ENCODE peak calls at places on chromosomes 2 and 18, in four cellular contexts. L, O, Q and A are unnamed samples.

GRCh38 chr2:41610501-41611242 is 437.1 kb upstream of the PKDCC start:
- DNase-seq in O (no peak), Q (no peak), L (no peak), A (no peak)

GRCh38 chr2:9665903-9666302 is 35.1 kb upstream of the YWHAQ start:
- DNase-seq in L (no peak), O (no peak), Q (no peak), A (no peak)

GRCh38 chr2:75200140-75200985 is 1.0 kb upstream of the TACR1 start:
- DNase-seq in L (no peak), Q (no peak), O (no peak), A (no peak)

GRCh38 chr2:222410534-222410933 is 13.8 kb upstream of the SGPP2 start:
- DNase-seq in Q (no peak), L (no peak), O (no peak), A (no peak)

GRCh38 chr18:12254137-12254819 is at the start of gene CIDEA:
- DNase-seq in O (no peak), L (no peak), Q (no peak), A (peak; percentile 31)

GRCh38 chr2:120594856-120595685 is 140.6 kb upstream of the GLI2 start:
- DNase-seq in L (no peak), O (no peak), Q (no peak), A (peak; percentile 49)

GRCh38 chr2:133204461-133204860 is 363.8 kb downstream of the NCKAP5 start:
- DNase-seq in Q (no peak), L (no peak), O (no peak), A (no peak)

GRCh38 chr2:219406861-219407230 is 11.3 kb upstream of the DES start:
- DNase-seq in L (no peak), O (no peak), Q (no peak), A (no peak)

GRCh38 chr2:151766421-151767153 is 32.3 kb upstream of the NEB start:
- DNase-seq in L (no peak), O (no peak), Q (no peak), A (peak; percentile 72)

GRCh38 chr2:235493775-235494715 is at the start of gene AGAP1:
- DNase-seq in L (peak; percentile 74), Q (peak; percentile 56), O (no peak), A (peak; percentile 80)

GRCh38 chr2:46985512-46985911 is 69.9 kb upstream of the MCFD2 start:
- DNase-seq in Q (no peak), O (no peak), L (no peak), A (no peak)

GRCh38 chr2:43225093-43225787 is 1.2 kb downstream of the ZFP36L2 start:
- DNase-seq in O (no peak), Q (no peak), L (no peak), A (peak; percentile 34)
- TF ChIP-seq POLR2AphosphoS5 in O (no peak), Q (peak; percentile 59), L (peak; percentile 24), A (no peak)

GRCh38 chr2:37916512-37917082 is 8.5 kb upstream of the RMDN2 start:
- DNase-seq in L (no peak), O (no peak), Q (no peak), A (no peak)
- TF ChIP-seq EP300 in L (no peak), O (no peak), Q (no peak), A (no peak)

GRCh38 chr2:237229905-237230304 is 144.2 kb downstream of the COPS8 start:
- DNase-seq in Q (no peak), L (no peak), O (no peak), A (no peak)

GRCh38 chr2:237231593-237231992 is 145.9 kb downstream of the COPS8 start:
- DNase-seq in O (no peak), L (no peak), Q (no peak), A (no peak)

GRCh38 chr2:237228226-237228625 is 142.5 kb downstream of the COPS8 start:
- DNase-seq in O (no peak), Q (no peak), L (no peak), A (no peak)

GRCh38 chr2:237232166-237232565 is 146.5 kb downstream of the COPS8 start:
- DNase-seq in O (no peak), Q (no peak), L (no peak), A (no peak)

GRCh38 chr2:237230355-237230754 is 144.7 kb downstream of the COPS8 start:
- DNase-seq in L (no peak), Q (no peak), O (no peak), A (no peak)
- TF ChIP-seq EZH2 in L (no peak), Q (no peak), O (no peak), A (no peak)

GRCh38 chr2:239164281-239164871 is 236.4 kb downstream of the HDAC4 start:
- DNase-seq in L (no peak), O (no peak), Q (no peak), A (no peak)

GRCh38 chr2:239165206-239165831 is 235.5 kb downstream of the HDAC4 start:
- DNase-seq in O (no peak), L (no peak), Q (no peak), A (no peak)

GRCh38 chr2:239167011-239167673 is 233.7 kb downstream of the HDAC4 start:
- DNase-seq in O (no peak), Q (no peak), L (no peak), A (no peak)

GRCh38 chr2:239167766-239168444 is 232.9 kb downstream of the HDAC4 start:
- DNase-seq in Q (no peak), O (no peak), L (no peak), A (no peak)

DNA sequence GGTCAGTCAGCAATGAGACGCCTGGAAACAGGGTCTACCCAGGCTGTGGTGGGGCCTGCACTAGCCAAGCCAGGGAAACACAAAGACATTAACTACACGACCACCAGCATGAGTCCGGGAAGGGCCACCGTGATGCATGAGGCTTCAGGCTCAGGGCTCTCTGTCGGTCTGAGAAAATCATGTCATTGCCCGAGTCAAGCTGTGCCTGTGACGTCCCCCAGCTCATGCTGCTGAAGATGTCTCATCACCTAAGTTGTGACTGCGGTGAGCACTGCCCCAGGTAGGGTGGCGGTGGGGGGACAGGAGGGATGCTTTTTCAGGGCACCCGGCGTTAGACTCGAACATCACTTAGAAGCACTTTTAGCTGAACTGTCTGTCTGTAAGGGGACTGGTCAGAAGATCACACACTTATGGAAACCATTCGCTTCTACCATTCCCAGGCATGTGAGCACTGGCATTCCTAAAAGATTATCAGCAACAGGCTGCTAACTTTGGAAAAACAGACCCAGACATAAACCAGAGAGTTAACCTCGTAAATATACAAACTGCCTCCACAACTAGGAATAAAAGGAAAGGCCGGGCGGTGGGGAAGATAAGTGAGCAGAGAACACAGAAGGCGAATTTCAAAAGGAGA is 234.5 kb downstream of the HDAC4 start:
- DNase-seq in Q (no peak), O (no peak), L (no peak), A (no peak)
- TF ChIP-seq POLR2AphosphoS5 in Q (no peak), O (no peak), L (no peak), A (no peak)

DNA sequence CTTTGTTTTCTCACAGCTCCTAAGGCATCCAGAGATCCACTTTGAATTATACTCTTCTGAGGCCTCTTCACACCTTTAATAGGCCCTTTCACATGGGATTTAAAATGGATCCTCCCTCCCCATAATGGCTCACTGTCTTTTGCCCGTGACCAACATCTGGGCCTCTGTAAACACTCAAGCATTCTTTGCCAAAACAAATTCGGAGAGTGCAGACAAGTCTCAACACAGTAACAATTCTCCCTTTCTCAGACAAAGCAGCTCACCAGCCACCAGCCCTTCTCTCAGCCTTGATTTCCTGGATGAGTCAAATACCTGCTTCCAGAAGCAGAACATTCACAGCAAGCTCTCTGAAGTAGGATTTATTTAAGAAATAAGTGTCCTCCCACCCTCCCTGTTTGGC is 14.0 kb upstream of the IMP4 start:
- DNase-seq in Q (no peak), L (no peak), O (no peak), A (no peak)
- TF ChIP-seq EP300 in Q (no peak), L (no peak), O (no peak), A (no peak)